ENCODE peak calls at places on chromosomes 16 and 17, in four cellular contexts. K is omental fat pad, T is epithelial cell of esophagus, C is pancreas. U is an unnamed sample.

GRCh38 chr16:49183911-49184310 is 97.7 kb downstream of the CBLN1 start:
- DNase-seq in K (no peak), T (peak; percentile 54), C (no peak), U (peak; percentile 47)

GRCh38 chr17:58734811-58735210 is 20.8 kb upstream of the PPM1E start:
- DNase-seq in K (no peak), T (no peak), C (no peak), U (no peak)

GRCh38 chr17:83183951-83184506 is 104.6 kb downstream of the METRNL start:
- DNase-seq in K (no peak), T (no peak), C (no peak), U (no peak)

GRCh38 chr17:51373489-51374194 is 113.3 kb downstream of the UTP18 start:
- DNase-seq in K (no peak), T (no peak), C (no peak), U (no peak)

GRCh38 chr17:6257339-6257738 is 177.6 kb downstream of the AIPL1 start:
- DNase-seq in K (no peak), T (peak; percentile 9), C (no peak), U (no peak)

GRCh38 chr17:60321336-60322055 is 70.4 kb downstream of the USP32 start:
- DNase-seq in K (no peak), T (no peak), C (no peak), U (no peak)

GRCh38 chr17:17497065-17497844 is 1.1 kb upstream of the RASD1 start:
- DNase-seq in K (no peak), T (no peak), C (no peak), U (no peak)

GRCh38 chr17:69417545-69418483 is 3.3 kb downstream of the MAP2K6 start:
- DNase-seq in K (no peak), T (no peak), C (no peak), U (peak; percentile 18)

GRCh38 chr16:3671424-3671823 is 16.9 kb downstream of the DNASE1 start:
- DNase-seq in K (no peak), T (no peak), C (no peak), U (no peak)

GRCh38 chr16:49052846-49053245 is 228.8 kb downstream of the CBLN1 start:
- DNase-seq in K (no peak), T (no peak), C (no peak), U (no peak)

GRCh38 chr16:81310045-81310644 is 4.6 kb upstream of the GAN start:
- DNase-seq in K (no peak), T (no peak), C (no peak), U (no peak)

GRCh38 chr17:64403881-64404460 is 13.3 kb upstream of the PECAM1 start:
- DNase-seq in K (no peak), T (no peak), C (no peak), U (no peak)

GRCh38 chr16:83615553-83615952 is 192.2 kb upstream of the HSBP1 start:
- DNase-seq in K (no peak), T (peak; percentile 40), C (no peak), U (peak; percentile 17)

GRCh38 chr17:72826602-72827001 is 265.9 kb downstream of the SLC39A11 start:
- DNase-seq in K (no peak), T (peak; percentile 42), C (no peak), U (no peak)

GRCh38 chr16:70769131-70769530 is 31.8 kb downstream of the VAC14 start:
- DNase-seq in K (no peak), T (no peak), C (no peak), U (no peak)

GRCh38 chr17:59369026-59369724 is 37.7 kb downstream of the YPEL2 start:
- DNase-seq in K (no peak), T (no peak), C (no peak), U (no peak)

GRCh38 chr16:75108792-75109731 is 7.5 kb downstream of the LDHD start:
- DNase-seq in K (peak; percentile 64), T (peak; percentile 98), C (peak; percentile 89), U (peak; percentile 99)

GRCh38 chr17:57589151-57590034 is 155.7 kb downstream of the CCDC182 start:
- DNase-seq in K (no peak), T (peak; percentile 14), C (no peak), U (peak; percentile 57)

GRCh38 chr17:77465358-77466041 is 324.7 kb downstream of the SEC14L1 start:
- DNase-seq in K (no peak), T (peak; percentile 66), C (peak; percentile 70), U (no peak)

GRCh38 chr17:18363021-18363941 is at the start of gene SHMT1:
- DNase-seq in K (peak; percentile 78), T (peak; percentile 94), C (peak; percentile 93), U (peak; percentile 95)

GRCh38 chr17:49603720-49604119 is 28.0 kb downstream of the NXPH3 start:
- DNase-seq in K (no peak), T (no peak), C (no peak), U (no peak)
- TF ChIP-seq CTCF in K (no peak), T (no peak), C (no peak), U (no peak)

GRCh38 chr17:8082312-8082711 is 5.2 kb downstream of the ALOX12B start:
- DNase-seq in K (no peak), T (no peak), C (no peak), U (no peak)

GRCh38 chr17:8081876-8082275 is 5.6 kb downstream of the ALOX12B start:
- DNase-seq in K (no peak), T (no peak), C (no peak), U (no peak)

GRCh38 chr17:8080799-8081219 is 6.7 kb downstream of the ALOX12B start:
- DNase-seq in K (no peak), T (no peak), C (no peak), U (no peak)

GRCh38 chr17:8079291-8080207 is 8.0 kb downstream of the ALOX12B start:
- DNase-seq in K (peak; percentile 33), T (peak; percentile 66), C (peak; percentile 53), U (peak; percentile 60)

GRCh38 chr17:8080208-8080798 is 7.2 kb downstream of the ALOX12B start:
- DNase-seq in K (no peak), T (no peak), C (no peak), U (no peak)
- TF ChIP-seq CTCF in K (no peak), T (no peak), C (no peak), U (no peak)

DNA sequence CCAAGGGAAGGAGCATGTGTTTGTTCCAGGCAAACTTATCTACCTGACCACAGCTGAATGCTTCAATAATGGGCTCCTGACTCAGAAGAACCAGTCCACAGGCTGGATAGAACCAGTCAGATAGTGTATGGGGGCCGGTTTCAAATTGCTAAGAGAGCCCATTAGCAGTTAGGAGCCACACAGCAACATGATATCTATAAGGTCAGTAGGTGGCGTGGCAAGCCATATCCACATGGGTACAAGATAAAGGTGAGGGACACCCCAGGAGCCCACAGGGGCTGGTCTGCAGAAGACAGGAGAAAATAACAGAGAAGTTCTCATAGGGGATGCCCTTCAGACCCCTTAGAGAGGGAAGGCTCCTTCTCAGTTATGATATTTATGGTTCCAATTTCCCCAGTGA is 31.6 kb upstream of the CDRT15 start:
- DNase-seq in K (no peak), T (no peak), C (no peak), U (peak; percentile 4)
- TF ChIP-seq CTCF in K (no peak), T (no peak), C (no peak), U (no peak)

GRCh38 chr17:65546579-65546978 is 14.9 kb downstream of the AXIN2 start:
- DNase-seq in K (no peak), T (no peak), C (no peak), U (no peak)
- TF ChIP-seq CTCF in K (no peak), T (no peak), C (no peak), U (no peak)

DNA sequence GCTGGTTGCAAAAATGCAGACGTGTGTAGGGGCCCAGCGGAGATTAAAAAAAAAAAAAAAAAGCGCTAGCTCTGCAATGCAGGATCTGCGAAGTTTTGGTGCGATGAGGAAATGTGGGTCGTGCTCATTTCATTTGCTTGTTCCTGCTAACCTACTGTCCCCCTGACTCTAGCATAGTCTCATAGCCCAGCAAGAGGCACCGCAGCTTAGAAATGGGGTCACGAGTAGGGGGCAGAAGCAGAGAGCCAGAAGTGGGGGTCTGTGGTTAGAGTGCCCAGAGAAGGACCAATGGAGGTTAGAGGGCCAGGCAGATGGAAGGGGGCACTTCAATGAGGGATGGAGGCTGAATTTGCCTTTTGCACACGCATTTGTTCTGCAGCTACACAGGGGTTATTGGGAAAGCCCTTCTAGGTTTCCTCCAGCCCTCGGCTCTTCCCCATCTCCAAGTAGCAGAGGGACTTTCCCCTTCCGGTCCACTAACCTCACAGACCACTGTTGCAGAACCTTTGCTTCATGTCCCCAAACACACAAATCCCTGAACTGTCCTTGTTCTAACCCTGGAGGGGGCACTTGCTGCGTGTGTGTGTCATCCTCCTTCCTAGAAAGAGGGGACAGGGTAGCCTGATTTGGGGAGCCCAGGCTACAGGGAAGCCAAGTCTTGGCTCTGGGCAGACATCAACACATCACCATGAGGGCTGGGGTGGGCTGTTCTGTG is 7.0 kb upstream of the NR1D1 start:
- DNase-seq in K (no peak), T (no peak), C (no peak), U (no peak)
- TF ChIP-seq CTCF in K (no peak), T (no peak), C (no peak), U (no peak)

GRCh38 chr16:24700549-24701392 is 28.7 kb upstream of the TNRC6A start:
- DNase-seq in K (peak; percentile 30), T (peak; percentile 91), C (peak; percentile 58), U (peak; percentile 97)
- TF ChIP-seq CTCF in K (no peak), T (peak; percentile 47), C (no peak), U (no peak)

GRCh38 chr16:2386990-2387389 is 42.3 kb upstream of the CCNF start:
- DNase-seq in K (no peak), T (no peak), C (no peak), U (no peak)
- TF ChIP-seq CTCF in K (no peak), T (peak; percentile 13), C (no peak), U (no peak)

GRCh38 chr17:31581491-31581890 is 190.0 kb downstream of the RAB11FIP4 start:
- DNase-seq in K (no peak), T (no peak), C (no peak), U (no peak)

GRCh38 chr17:31580331-31581021 is 189.0 kb downstream of the RAB11FIP4 start:
- DNase-seq in K (peak; percentile 65), T (peak; percentile 81), C (no peak), U (peak; percentile 96)

GRCh38 chr17:31583795-31584340 is 192.4 kb downstream of the RAB11FIP4 start:
- DNase-seq in K (no peak), T (peak; percentile 36), C (no peak), U (peak; percentile 28)

GRCh38 chr17:31581022-31581483 is 189.6 kb downstream of the RAB11FIP4 start:
- DNase-seq in K (no peak), T (peak; percentile 43), C (peak; percentile 69), U (peak; percentile 91)

DNA sequence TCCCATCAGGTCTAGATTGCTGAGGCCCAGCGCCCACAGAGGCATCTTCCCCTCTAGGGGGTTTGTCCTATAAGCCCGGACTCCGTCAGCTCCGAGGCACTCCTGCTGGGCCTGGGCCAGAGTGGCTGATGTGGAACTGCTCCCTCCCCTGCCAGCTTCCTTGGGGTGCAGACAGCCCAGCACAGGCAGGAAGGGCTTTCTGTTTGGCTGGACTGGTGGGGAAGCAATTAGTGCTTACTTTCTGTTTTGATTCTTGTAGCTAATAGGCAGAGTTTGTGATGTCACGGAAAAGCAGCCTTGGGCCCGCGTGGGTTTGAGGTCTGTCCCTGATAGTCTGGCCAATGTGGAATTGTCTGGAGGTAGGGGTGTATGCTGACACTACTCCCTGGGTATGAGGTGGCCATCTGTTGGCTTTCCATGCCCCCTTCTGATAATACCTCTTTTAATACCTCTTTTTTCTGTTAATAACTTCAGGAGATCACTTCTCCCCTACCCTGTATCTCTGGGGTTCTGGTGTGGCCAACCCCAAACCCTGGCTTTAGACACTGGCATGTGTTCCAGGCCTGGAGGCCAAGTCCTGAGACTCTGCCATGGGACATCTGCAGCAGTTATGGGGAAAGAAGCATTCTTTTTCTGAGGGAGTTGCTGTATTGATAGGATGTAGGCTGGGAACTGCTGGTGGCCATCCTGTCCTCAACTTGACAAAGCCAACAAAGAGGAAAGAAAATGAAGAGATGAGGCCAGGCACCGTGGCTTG is 190.9 kb downstream of the RAB11FIP4 start:
- DNase-seq in K (no peak), T (no peak), C (no peak), U (peak; percentile 16)
- TF ChIP-seq CTCF in K (no peak), T (no peak), C (no peak), U (no peak)

GRCh38 chr16:85093705-85094104 is 18.6 kb downstream of the CIBAR2 start:
- DNase-seq in K (no peak), T (no peak), C (no peak), U (no peak)
- TF ChIP-seq CTCF in K (no peak), T (no peak), C (no peak), U (no peak)